ENCODE peak calls at places on chromosome 6, in five cellular contexts. T is CD8-positive, alpha-beta memory T cell; M is epithelial cell of esophagus; F is HFF-Myc; D is body of pancreas. L is an unnamed sample.

GRCh38 chr6:17086469-17086868 is 15.4 kb upstream of the STMND1 start:
- DNase-seq in T (no peak), M (peak), F (peak), D (peak), L (no peak)

GRCh38 chr6:64908104-64908503 is 798.9 kb downstream of the EYS start:
- DNase-seq in T (peak), M (no peak), F (no peak), D (no peak), L (no peak)

GRCh38 chr6:155100087-155100486 is 105.0 kb downstream of the TIAM2 start:
- DNase-seq in T (no peak), M (no peak), F (no peak), D (peak), L (no peak)

GRCh38 chr6:12716298-12716853 is at the start of gene PHACTR1:
- DNase-seq in T (no peak), M (no peak), F (no peak), D (no peak), L (no peak)

GRCh38 chr6:53830356-53830755 is 35.6 kb downstream of the LRRC1 start:
- DNase-seq in T (no peak), M (no peak), F (no peak), D (no peak), L (no peak)

GRCh38 chr6:152151930-152152329 is 344.4 kb downstream of the ESR1 start:
- DNase-seq in T (no peak), M (no peak), F (peak), D (no peak), L (no peak)

GRCh38 chr6:112511441-112511840 is 164.3 kb downstream of the RFPL4B start:
- DNase-seq in T (no peak), M (peak), F (no peak), D (no peak), L (no peak)

GRCh38 chr6:55669133-55669532 is 90.1 kb upstream of the HMGCLL1 start:
- DNase-seq in T (no peak), M (no peak), F (no peak), D (no peak), L (no peak)

GRCh38 chr6:109347779-109348178 is 34.5 kb downstream of the CD164 start:
- DNase-seq in T (no peak), M (no peak), F (no peak), D (no peak), L (no peak)